ENCODE peak calls at places on chromosomes 7 and 10, in seven cellular contexts. I is heart left ventricle, N is mammary epithelial cell, V is choroid plexus epithelial cell, W is SJSA1, P is tibial artery, K is fibroblast of pulmonary artery. S is an unnamed sample.

GRCh38 chr10:35876248-35876647 is 234.2 kb upstream of the FZD8 start:
- DNase-seq in N (no peak), I (no peak), K (peak), V (peak), P (no peak), W (peak), S (no peak)

GRCh38 chr10:317926-318325 is 182.7 kb downstream of the ZMYND11 start:
- DNase-seq in P (no peak), W (no peak), N (no peak), I (no peak), V (no peak), K (no peak), S (no peak)

GRCh38 chr7:154571772-154572171 is 431.2 kb downstream of the PAXIP1 start:
- DNase-seq in V (no peak), N (no peak), P (no peak), K (no peak), W (no peak), I (no peak), S (no peak)

GRCh38 chr10:114635101-114635500 is 23.0 kb downstream of the ABLIM1 start:
- DNase-seq in N (no peak), W (no peak), P (no peak), I (no peak), K (peak), V (no peak), S (no peak)

GRCh38 chr10:70815504-70816219 is at the start of gene SGPL1:
- DNase-seq in P (peak), W (peak), I (peak), K (peak), V (peak), N (peak), S (peak)

GRCh38 chr7:43037531-43037930 is 74.9 kb upstream of the HECW1 start:
- DNase-seq in K (no peak), N (no peak), I (no peak), W (no peak), P (no peak), V (no peak), S (no peak)

GRCh38 chr7:78368781-78369180 is 570.2 kb downstream of the PHTF2 start:
- DNase-seq in P (no peak), V (no peak), I (no peak), N (no peak), W (no peak), K (no peak), S (no peak)

GRCh38 chr7:117132385-117133120 is 179.3 kb downstream of the ST7 start:
- DNase-seq in W (peak), P (no peak), N (peak), V (peak), I (no peak), K (peak), S (no peak)

GRCh38 chr10:99845837-99846382 is 63.5 kb downstream of the ABCC2 start:
- DNase-seq in K (peak), W (peak), I (peak), P (peak), N (peak), V (peak), S (peak)

GRCh38 chr7:67438913-67439312 is 442.3 kb downstream of the TYW1 start:
- DNase-seq in N (no peak), W (no peak), K (no peak), V (no peak), I (no peak), P (no peak), S (no peak)

GRCh38 chr7:102146989-102147388 is 139.7 kb upstream of the SH2B2 start:
- DNase-seq in I (peak), W (no peak), V (no peak), K (peak), P (no peak), N (no peak), S (no peak)

GRCh38 chr7:148882668-148883232 is 1.3 kb downstream of the EZH2 start:
- DNase-seq in V (no peak), I (no peak), K (peak), N (peak), W (peak), P (no peak), S (no peak)

GRCh38 chr7:55086413-55087201 is 67.8 kb downstream of the EGFR start:
- DNase-seq in N (peak), W (peak), K (peak), V (peak), P (no peak), I (no peak), S (no peak)

GRCh38 chr10:131841131-131841661 is 59.6 kb upstream of the PPP2R2D start:
- DNase-seq in P (no peak), V (no peak), W (no peak), K (no peak), N (no peak), I (no peak), S (peak)

GRCh38 chr10:62653254-62653653 is 151.3 kb upstream of the ADO start:
- DNase-seq in I (no peak), W (no peak), V (no peak), P (no peak), N (no peak), K (no peak), S (no peak)

GRCh38 chr7:150738092-150739044 is 1.1 kb downstream of the GIMAP5 start:
- DNase-seq in K (no peak), V (no peak), I (no peak), N (peak), W (no peak), P (no peak), S (no peak)

GRCh38 chr10:109695988-109696387 is 227.3 kb downstream of the XPNPEP1 start:
- DNase-seq in N (no peak), V (no peak), P (no peak), K (no peak), W (no peak), I (no peak), S (no peak)

GRCh38 chr7:155998328-155998691 is 186.0 kb upstream of the SHH start:
- DNase-seq in V (no peak), K (no peak), W (no peak), N (no peak), I (no peak), P (no peak), S (no peak)

GRCh38 chr10:42951486-42952251 is 125.2 kb upstream of the RET start:
- DNase-seq in I (peak), N (no peak), V (no peak), P (peak), K (peak), W (no peak), S (peak)

GRCh38 chr7:11237742-11238141 is 264.1 kb downstream of the PHF14 start:
- DNase-seq in N (no peak), K (no peak), P (no peak), V (no peak), I (no peak), W (no peak), S (no peak)

GRCh38 chr10:125102216-125102615 is 58.1 kb downstream of the CTBP2 start:
- DNase-seq in W (peak), N (peak), I (no peak), P (no peak), K (peak), V (peak), S (peak)

GRCh38 chr10:31467791-31468535 is 148.9 kb downstream of the ZEB1 start:
- DNase-seq in W (no peak), N (peak), V (peak), K (peak), P (no peak), I (peak), S (peak)

GRCh38 chr7:28621369-28621807 is 209.1 kb downstream of the CREB5 start:
- DNase-seq in V (no peak), N (no peak), W (no peak), K (no peak), I (no peak), P (no peak), S (no peak)

GRCh38 chr7:116988363-116988989 is 35.2 kb downstream of the ST7 start:
- DNase-seq in N (no peak), V (peak), I (no peak), W (no peak), K (no peak), P (no peak), S (no peak)

GRCh38 chr10:16518822-16519221 is 2.9 kb downstream of the C1QL3 start:
- DNase-seq in K (peak), P (no peak), W (no peak), I (no peak), V (peak), N (no peak), S (no peak)

GRCh38 chr7:12731775-12732174 is 44.3 kb downstream of the ARL4A start:
- DNase-seq in N (no peak), V (no peak), P (no peak), I (no peak), W (no peak), K (no peak), S (no peak)

GRCh38 chr7:100396421-100396982 is 23.2 kb downstream of the PILRA start:
- DNase-seq in V (peak), N (no peak), W (no peak), I (no peak), K (no peak), P (no peak), S (no peak)

GRCh38 chr7:137880432-137880831 is 33.7 kb upstream of the DGKI start:
- DNase-seq in V (peak), P (no peak), W (no peak), I (no peak), N (peak), K (peak), S (no peak)

GRCh38 chr10:102604379-102604960 is 39.8 kb upstream of the TRIM8 start:
- DNase-seq in W (peak), N (peak), P (no peak), V (peak), I (no peak), K (peak), S (no peak)

GRCh38 chr7:79272066-79272669 is 181.3 kb downstream of the MAGI2 start:
- DNase-seq in N (no peak), K (peak), P (no peak), W (no peak), V (peak), I (no peak), S (no peak)

GRCh38 chr7:42869131-42870020 is 42.5 kb downstream of the C7orf25 start:
- DNase-seq in N (no peak), V (peak), I (no peak), P (no peak), W (peak), K (no peak), S (no peak)

DNA sequence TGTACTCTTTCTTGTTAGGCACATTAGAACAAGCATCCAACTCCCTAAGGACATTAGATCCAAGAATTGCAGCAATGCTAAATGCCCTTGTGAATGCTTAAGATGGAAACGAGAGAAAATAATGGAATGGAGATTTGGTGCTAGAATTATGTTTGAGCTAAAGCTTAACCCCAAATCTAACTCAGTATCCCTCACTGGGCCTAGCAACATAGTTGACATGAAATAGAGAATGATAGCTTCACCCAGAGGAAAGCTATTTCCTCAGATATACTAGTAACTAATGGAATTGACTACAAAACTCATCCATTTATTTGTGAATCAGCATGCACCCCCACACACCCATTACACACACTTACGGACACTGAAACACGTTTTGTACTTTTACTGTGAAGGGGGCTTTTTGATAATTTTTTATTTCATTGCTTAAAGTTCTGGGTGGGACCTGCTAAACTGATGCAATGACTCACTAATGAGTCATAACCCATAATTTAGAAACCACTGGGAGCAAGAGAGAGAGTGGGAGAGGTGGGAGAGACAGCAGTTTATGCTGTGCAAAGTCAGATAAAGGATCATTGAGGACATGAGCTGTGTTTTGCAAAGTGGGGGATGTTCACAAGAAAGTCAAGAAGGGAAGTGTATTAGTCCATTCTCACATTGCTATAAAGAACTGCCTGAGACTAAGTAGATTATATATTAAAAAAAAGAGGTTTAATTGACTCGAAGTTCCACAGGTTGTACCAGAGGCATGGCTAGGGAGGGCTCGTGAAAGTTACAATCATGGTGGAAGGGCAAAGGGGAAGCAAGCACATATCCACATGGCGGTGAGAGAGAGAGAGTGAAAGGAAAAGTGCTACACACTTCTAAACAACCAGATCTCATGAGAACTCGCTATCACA is 382.7 kb downstream of the SFMBT2 start:
- DNase-seq in K (peak), W (no peak), I (no peak), P (no peak), V (no peak), N (peak), S (no peak)
- H3K4me3 ChIP-seq in K (no peak), W (no peak), I (no peak), P (no peak), V (no peak), N (no peak), S (no peak)

DNA sequence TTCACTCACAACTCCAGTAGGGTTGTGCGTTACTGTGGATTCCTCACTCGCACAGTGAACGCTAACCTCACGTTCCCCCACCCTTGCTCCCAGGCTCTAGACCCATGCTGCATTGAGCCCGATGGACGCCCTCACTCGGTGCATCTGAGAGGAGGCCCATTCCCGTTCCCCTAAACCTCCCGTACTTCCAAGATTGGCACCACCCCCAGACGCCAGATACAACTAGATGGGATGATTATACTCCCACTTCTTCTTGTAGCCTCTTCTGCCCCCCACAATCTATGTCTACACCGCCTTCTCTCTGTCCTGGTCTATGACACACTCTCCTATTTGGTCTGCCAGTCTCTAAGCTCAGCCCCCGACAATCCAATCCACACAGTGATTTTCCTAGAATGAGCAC is 57.3 kb upstream of the NCAPG2 start:
- DNase-seq in K (no peak), W (no peak), I (no peak), V (no peak), N (no peak), P (no peak), S (no peak)
- H3K4me3 ChIP-seq in K (no peak), W (no peak), I (no peak), V (no peak), N (no peak), P (no peak), S (no peak)

GRCh38 chr7:45108863-45109262 is 2.6 kb downstream of the TBRG4 start:
- DNase-seq in P (no peak), W (no peak), V (no peak), N (no peak), K (no peak), I (no peak), S (peak)
- H3K4me3 ChIP-seq in P (no peak), W (no peak), V (no peak), N (no peak), K (no peak), I (no peak), S (no peak)

GRCh38 chr10:129970404-129971364 is 6.6 kb upstream of the EBF3 start:
- DNase-seq in K (no peak), P (no peak), N (no peak), I (no peak), W (no peak), V (no peak), S (peak)
- H3K4me3 ChIP-seq in K (peak), P (peak), N (no peak), I (peak), W (no peak), V (no peak), S (no peak)

GRCh38 chr7:26295015-26295414 is 3.4 kb downstream of the SNX10 start:
- DNase-seq in I (no peak), P (no peak), K (no peak), W (no peak), N (no peak), V (no peak), S (no peak)

GRCh38 chr7:26291699-26292538 is at the start of gene SNX10:
- DNase-seq in V (peak), W (no peak), K (no peak), N (peak), I (peak), P (peak), S (peak)

GRCh38 chr7:26292768-26293560 is 1.3 kb downstream of the SNX10 start:
- DNase-seq in N (no peak), P (no peak), K (no peak), I (no peak), W (no peak), V (no peak), S (peak)

GRCh38 chr7:26293569-26294308 is 2.1 kb downstream of the SNX10 start:
- DNase-seq in K (no peak), P (no peak), N (no peak), I (no peak), W (no peak), V (no peak), S (no peak)

GRCh38 chr7:26291251-26291650 is 411 bp upstream of the SNX10 start:
- DNase-seq in I (no peak), N (no peak), W (no peak), P (no peak), V (no peak), K (no peak), S (no peak)
- H3K4me3 ChIP-seq in I (peak), N (peak), W (peak), P (peak), V (peak), K (peak), S (peak)

DNA sequence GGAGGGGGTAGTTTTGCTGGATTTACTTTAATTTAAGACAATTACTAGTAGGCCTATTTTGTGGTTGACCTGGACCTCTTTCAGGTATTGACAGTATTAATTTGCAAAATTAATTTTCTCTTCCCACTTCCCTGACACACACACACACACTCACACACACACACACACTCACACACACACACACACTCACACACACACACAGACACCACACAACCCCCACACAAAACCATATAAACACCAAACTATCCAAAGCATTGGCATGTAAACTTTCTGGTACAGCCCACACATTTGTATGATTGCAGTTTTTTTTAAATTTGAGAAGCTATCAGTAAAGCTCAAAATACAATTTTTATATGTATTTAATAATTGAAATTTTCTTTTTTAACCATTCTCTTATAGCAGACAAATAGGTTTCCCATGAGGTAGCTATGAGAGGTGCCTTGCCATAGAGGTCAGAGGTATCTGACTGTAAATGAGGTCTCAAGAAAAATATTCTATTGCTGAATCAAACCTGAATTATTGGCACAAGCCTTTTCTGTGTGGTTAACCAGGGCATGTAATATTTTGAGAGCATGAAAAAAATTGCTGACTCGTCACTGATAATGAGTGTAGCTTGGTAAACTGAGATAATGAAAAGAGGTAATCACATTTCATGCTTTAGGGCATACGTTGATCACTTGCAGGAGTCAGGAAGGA is 306.5 kb downstream of the GATA3 start:
- DNase-seq in I (no peak), V (no peak), N (peak), P (no peak), K (peak), W (no peak), S (no peak)
- H3K4me3 ChIP-seq in I (no peak), V (no peak), N (no peak), P (no peak), K (no peak), W (no peak), S (no peak)

GRCh38 chr7:141511370-141512335 is 39.6 kb upstream of the AGK start:
- DNase-seq in K (no peak), V (peak), W (no peak), I (no peak), P (no peak), N (no peak), S (peak)
- H3K4me3 ChIP-seq in K (no peak), V (peak), W (no peak), I (peak), P (no peak), N (peak), S (peak)

DNA sequence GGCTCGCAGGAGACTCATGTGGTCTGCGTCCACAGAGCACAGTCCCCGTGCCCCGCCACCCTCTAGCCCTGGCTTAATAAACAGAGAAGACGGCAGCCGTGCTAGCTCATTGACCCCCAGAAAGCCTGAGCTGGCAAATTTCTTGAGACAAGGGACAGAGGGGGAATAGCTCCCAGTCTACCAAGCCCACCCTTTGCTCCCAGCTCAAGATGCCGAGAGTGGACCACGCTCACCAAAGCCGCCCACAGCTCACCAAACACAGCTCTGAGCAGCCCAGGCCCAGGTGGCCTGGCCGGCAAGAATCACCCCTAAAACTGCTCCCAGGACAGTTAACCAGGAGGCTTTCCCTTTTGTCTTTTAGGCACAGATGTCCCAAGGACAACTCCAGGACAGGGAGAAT is 5.4 kb downstream of the PDGFA start:
- DNase-seq in P (no peak), N (no peak), K (no peak), V (no peak), W (no peak), I (no peak), S (no peak)
- H3K4me3 ChIP-seq in P (peak), N (no peak), K (no peak), V (no peak), W (no peak), I (no peak), S (no peak)

GRCh38 chr10:87816163-87816841 is 1.7 kb downstream of the ATAD1 start:
- DNase-seq in V (no peak), P (no peak), I (no peak), K (no peak), W (no peak), N (no peak), S (no peak)
- H3K4me3 ChIP-seq in V (no peak), P (no peak), I (peak), K (peak), W (peak), N (peak), S (peak)

GRCh38 chr7:35967366-35968139 is 166.7 kb downstream of the SEPTIN7 start:
- DNase-seq in V (no peak), N (no peak), K (no peak), I (no peak), P (no peak), W (no peak), S (no peak)
- H3K4me3 ChIP-seq in V (peak), N (no peak), K (no peak), I (no peak), P (no peak), W (no peak), S (no peak)

S was measured in lower lobe of right lung.